ENCODE peak calls at places on chromosomes 13 and 19, in six cellular contexts. U, B, X, N, F and I are unnamed samples.

GRCh38 chr13:66367356-66367755 is 862.8 kb downstream of the PCDH9 start:
- DNase-seq in U (no peak), B (no peak), X (no peak), N (no peak), F (no peak), I (no peak)

GRCh38 chr13:77523386-77523785 is 12.1 kb upstream of the SCEL start:
- DNase-seq in U (no peak), B (no peak), X (no peak), N (no peak), F (no peak), I (no peak)

GRCh38 chr19:17654993-17655392 is 33.2 kb downstream of the UNC13A start:
- DNase-seq in U (no peak), B (no peak), X (no peak), N (peak; percentile 38), F (no peak), I (no peak)

GRCh38 chr19:45934551-45935230 is 20.1 kb upstream of the NANOS2 start:
- DNase-seq in U (no peak), B (no peak), X (no peak), N (no peak), F (no peak), I (no peak)

GRCh38 chr19:38718747-38719543 is 25.3 kb downstream of the CAPN12 start:
- DNase-seq in U (no peak), B (no peak), X (peak; percentile 92), N (no peak), F (peak; percentile 94), I (no peak)

GRCh38 chr19:30046522-30046921 is 104.5 kb downstream of the URI1 start:
- DNase-seq in U (no peak), B (no peak), X (no peak), N (no peak), F (peak; percentile 3), I (no peak)

GRCh38 chr19:48873476-48874308 is 1.5 kb downstream of the PPP1R15A start:
- DNase-seq in U (no peak), B (no peak), X (no peak), N (no peak), F (no peak), I (no peak)

GRCh38 chr13:113220877-113221276 is 11.5 kb downstream of the CUL4A start:
- DNase-seq in U (no peak), B (no peak), X (no peak), N (no peak), F (peak; percentile 13), I (no peak)

GRCh38 chr13:99862243-99862642 is 109.3 kb downstream of the ZIC5 start:
- DNase-seq in U (no peak), B (no peak), X (no peak), N (no peak), F (no peak), I (no peak)

GRCh38 chr19:16285769-16286564 is 38.7 kb upstream of the KLF2 start:
- DNase-seq in U (no peak), B (no peak), X (peak; percentile 86), N (no peak), F (no peak), I (no peak)